ENCODE peak calls at places on chromosomes 13 and 19, in six cellular contexts. One of them, this sample, is unnamed.

GRCh38 chr13:40539954-40540706 is 126.3 kb downstream of the FOXO1 start:
- DNase-seq in ovary: no peak
- DNase-seq in stimulated activated CD4-positive, alpha-beta T cell treated with anti-CD3 and anti-CD28 coated beads, Interleukin-2, amount 100 ng/mL, for 48 hours: no peak
- DNase-seq in IMR-90: peak
- DNase-seq in activated naive CD4-positive, alpha-beta T cell: no peak
- DNase-seq in CD4-positive, alpha-beta T cell: no peak
- DNase-seq in this sample: peak

GRCh38 chr19:2207008-2207407 is 29.1 kb downstream of the PLEKHJ1 start:
- DNase-seq in activated naive CD4-positive, alpha-beta T cell: no peak
- DNase-seq in IMR-90: no peak
- DNase-seq in stimulated activated CD4-positive, alpha-beta T cell treated with anti-CD3 and anti-CD28 coated beads, Interleukin-2, amount 100 ng/mL, for 48 hours: no peak
- DNase-seq in ovary: no peak
- DNase-seq in CD4-positive, alpha-beta T cell: no peak
- DNase-seq in this sample: no peak

GRCh38 chr13:29402168-29402621 is 193.3 kb downstream of the SLC7A1 start:
- DNase-seq in activated naive CD4-positive, alpha-beta T cell: no peak
- DNase-seq in IMR-90: peak
- DNase-seq in stimulated activated CD4-positive, alpha-beta T cell treated with anti-CD3 and anti-CD28 coated beads, Interleukin-2, amount 100 ng/mL, for 48 hours: no peak
- DNase-seq in ovary: peak
- DNase-seq in CD4-positive, alpha-beta T cell: no peak
- DNase-seq in this sample: no peak

GRCh38 chr19:12000152-12000981 is 35.1 kb downstream of the ZNF433 start:
- DNase-seq in ovary: no peak
- DNase-seq in IMR-90: peak
- DNase-seq in stimulated activated CD4-positive, alpha-beta T cell treated with anti-CD3 and anti-CD28 coated beads, Interleukin-2, amount 100 ng/mL, for 48 hours: no peak
- DNase-seq in activated naive CD4-positive, alpha-beta T cell: no peak
- DNase-seq in CD4-positive, alpha-beta T cell: no peak
- DNase-seq in this sample: no peak

GRCh38 chr19:19860756-19861390 is 4.8 kb upstream of the ZNF253 start:
- DNase-seq in ovary: no peak
- DNase-seq in CD4-positive, alpha-beta T cell: no peak
- DNase-seq in stimulated activated CD4-positive, alpha-beta T cell treated with anti-CD3 and anti-CD28 coated beads, Interleukin-2, amount 100 ng/mL, for 48 hours: peak
- DNase-seq in IMR-90: no peak
- DNase-seq in activated naive CD4-positive, alpha-beta T cell: no peak
- DNase-seq in this sample: no peak

GRCh38 chr13:106143930-106144709 is 391.3 kb downstream of the EFNB2 start:
- DNase-seq in IMR-90: no peak
- DNase-seq in activated naive CD4-positive, alpha-beta T cell: no peak
- DNase-seq in ovary: no peak
- DNase-seq in CD4-positive, alpha-beta T cell: no peak
- DNase-seq in stimulated activated CD4-positive, alpha-beta T cell treated with anti-CD3 and anti-CD28 coated beads, Interleukin-2, amount 100 ng/mL, for 48 hours: no peak
- DNase-seq in this sample: no peak

GRCh38 chr19:48836089-48837017 is at the start of gene HSD17B14:
- DNase-seq in stimulated activated CD4-positive, alpha-beta T cell treated with anti-CD3 and anti-CD28 coated beads, Interleukin-2, amount 100 ng/mL, for 48 hours: no peak
- DNase-seq in activated naive CD4-positive, alpha-beta T cell: no peak
- DNase-seq in CD4-positive, alpha-beta T cell: no peak
- DNase-seq in IMR-90: no peak
- DNase-seq in ovary: peak
- DNase-seq in this sample: peak

GRCh38 chr19:7899751-7900352 is 3.8 kb upstream of the MAP2K7 start:
- DNase-seq in stimulated activated CD4-positive, alpha-beta T cell treated with anti-CD3 and anti-CD28 coated beads, Interleukin-2, amount 100 ng/mL, for 48 hours: no peak
- DNase-seq in activated naive CD4-positive, alpha-beta T cell: no peak
- DNase-seq in ovary: no peak
- DNase-seq in CD4-positive, alpha-beta T cell: no peak
- DNase-seq in IMR-90: no peak
- DNase-seq in this sample: no peak

GRCh38 chr13:44011036-44011435 is 131.3 kb downstream of the LACC1 start:
- DNase-seq in ovary: no peak
- DNase-seq in stimulated activated CD4-positive, alpha-beta T cell treated with anti-CD3 and anti-CD28 coated beads, Interleukin-2, amount 100 ng/mL, for 48 hours: no peak
- DNase-seq in IMR-90: no peak
- DNase-seq in CD4-positive, alpha-beta T cell: no peak
- DNase-seq in activated naive CD4-positive, alpha-beta T cell: no peak
- DNase-seq in this sample: no peak

GRCh38 chr13:39516140-39516539 is 86.9 kb downstream of the LHFPL6 start:
- DNase-seq in CD4-positive, alpha-beta T cell: no peak
- DNase-seq in stimulated activated CD4-positive, alpha-beta T cell treated with anti-CD3 and anti-CD28 coated beads, Interleukin-2, amount 100 ng/mL, for 48 hours: no peak
- DNase-seq in activated naive CD4-positive, alpha-beta T cell: no peak
- DNase-seq in ovary: no peak
- DNase-seq in IMR-90: no peak
- DNase-seq in this sample: peak

GRCh38 chr13:90238433-90238832 is 1109.1 kb upstream of the MIR17HG start:
- DNase-seq in ovary: no peak
- DNase-seq in CD4-positive, alpha-beta T cell: no peak
- DNase-seq in activated naive CD4-positive, alpha-beta T cell: no peak
- DNase-seq in stimulated activated CD4-positive, alpha-beta T cell treated with anti-CD3 and anti-CD28 coated beads, Interleukin-2, amount 100 ng/mL, for 48 hours: no peak
- DNase-seq in IMR-90: no peak
- DNase-seq in this sample: no peak

GRCh38 chr13:34941835-34942731 is at the start of gene NBEA:
- DNase-seq in activated naive CD4-positive, alpha-beta T cell: peak
- DNase-seq in CD4-positive, alpha-beta T cell: peak
- DNase-seq in ovary: peak
- DNase-seq in stimulated activated CD4-positive, alpha-beta T cell treated with anti-CD3 and anti-CD28 coated beads, Interleukin-2, amount 100 ng/mL, for 48 hours: peak
- DNase-seq in IMR-90: peak
- DNase-seq in this sample: peak

GRCh38 chr13:107348931-107349330 is 781.0 kb upstream of the ARGLU1 start:
- DNase-seq in IMR-90: peak
- DNase-seq in CD4-positive, alpha-beta T cell: no peak
- DNase-seq in stimulated activated CD4-positive, alpha-beta T cell treated with anti-CD3 and anti-CD28 coated beads, Interleukin-2, amount 100 ng/mL, for 48 hours: no peak
- DNase-seq in ovary: no peak
- DNase-seq in activated naive CD4-positive, alpha-beta T cell: no peak
- DNase-seq in this sample: peak

GRCh38 chr13:57087006-57087405 is 53.7 kb upstream of the PRR20A start:
- DNase-seq in activated naive CD4-positive, alpha-beta T cell: no peak
- DNase-seq in CD4-positive, alpha-beta T cell: no peak
- DNase-seq in stimulated activated CD4-positive, alpha-beta T cell treated with anti-CD3 and anti-CD28 coated beads, Interleukin-2, amount 100 ng/mL, for 48 hours: no peak
- DNase-seq in ovary: no peak
- DNase-seq in IMR-90: no peak
- DNase-seq in this sample: no peak

GRCh38 chr19:10712754-10713153 is 5.1 kb upstream of the DNM2 start:
- DNase-seq in stimulated activated CD4-positive, alpha-beta T cell treated with anti-CD3 and anti-CD28 coated beads, Interleukin-2, amount 100 ng/mL, for 48 hours: no peak
- DNase-seq in activated naive CD4-positive, alpha-beta T cell: no peak
- DNase-seq in IMR-90: no peak
- DNase-seq in CD4-positive, alpha-beta T cell: no peak
- DNase-seq in ovary: no peak
- DNase-seq in this sample: no peak

GRCh38 chr13:78977311-78977710 is 318.4 kb upstream of the OBI1 start:
- DNase-seq in CD4-positive, alpha-beta T cell: no peak
- DNase-seq in activated naive CD4-positive, alpha-beta T cell: no peak
- DNase-seq in stimulated activated CD4-positive, alpha-beta T cell treated with anti-CD3 and anti-CD28 coated beads, Interleukin-2, amount 100 ng/mL, for 48 hours: no peak
- DNase-seq in IMR-90: no peak
- DNase-seq in ovary: no peak
- DNase-seq in this sample: no peak

GRCh38 chr19:39406656-39407393 is at the start of gene ZFP36:
- DNase-seq in ovary: peak
- DNase-seq in IMR-90: peak
- DNase-seq in stimulated activated CD4-positive, alpha-beta T cell treated with anti-CD3 and anti-CD28 coated beads, Interleukin-2, amount 100 ng/mL, for 48 hours: peak
- DNase-seq in CD4-positive, alpha-beta T cell: peak
- DNase-seq in activated naive CD4-positive, alpha-beta T cell: peak
- DNase-seq in this sample: peak

GRCh38 chr19:44992336-44993163 is 8.7 kb upstream of the RELB start:
- DNase-seq in CD4-positive, alpha-beta T cell: no peak
- DNase-seq in activated naive CD4-positive, alpha-beta T cell: no peak
- DNase-seq in IMR-90: no peak
- DNase-seq in stimulated activated CD4-positive, alpha-beta T cell treated with anti-CD3 and anti-CD28 coated beads, Interleukin-2, amount 100 ng/mL, for 48 hours: no peak
- DNase-seq in ovary: no peak
- DNase-seq in this sample: no peak

GRCh38 chr13:114107686-114108081 is 24.7 kb downstream of the RASA3 start:
- DNase-seq in stimulated activated CD4-positive, alpha-beta T cell treated with anti-CD3 and anti-CD28 coated beads, Interleukin-2, amount 100 ng/mL, for 48 hours: no peak
- DNase-seq in IMR-90: peak
- DNase-seq in CD4-positive, alpha-beta T cell: no peak
- DNase-seq in activated naive CD4-positive, alpha-beta T cell: no peak
- DNase-seq in ovary: no peak
- DNase-seq in this sample: no peak

GRCh38 chr19:18607222-18608101 is 863 bp upstream of the CRLF1 start:
- DNase-seq in activated naive CD4-positive, alpha-beta T cell: no peak
- DNase-seq in ovary: no peak
- DNase-seq in stimulated activated CD4-positive, alpha-beta T cell treated with anti-CD3 and anti-CD28 coated beads, Interleukin-2, amount 100 ng/mL, for 48 hours: no peak
- DNase-seq in CD4-positive, alpha-beta T cell: no peak
- DNase-seq in IMR-90: no peak
- DNase-seq in this sample: no peak

GRCh38 chr13:22569830-22570229 is 610.9 kb upstream of the SGCG start:
- DNase-seq in stimulated activated CD4-positive, alpha-beta T cell treated with anti-CD3 and anti-CD28 coated beads, Interleukin-2, amount 100 ng/mL, for 48 hours: no peak
- DNase-seq in CD4-positive, alpha-beta T cell: no peak
- DNase-seq in ovary: no peak
- DNase-seq in IMR-90: no peak
- DNase-seq in activated naive CD4-positive, alpha-beta T cell: no peak
- DNase-seq in this sample: no peak

GRCh38 chr19:2477141-2477710 is 1.3 kb downstream of the GADD45B start:
- DNase-seq in IMR-90: peak
- DNase-seq in ovary: peak
- DNase-seq in stimulated activated CD4-positive, alpha-beta T cell treated with anti-CD3 and anti-CD28 coated beads, Interleukin-2, amount 100 ng/mL, for 48 hours: no peak
- DNase-seq in CD4-positive, alpha-beta T cell: no peak
- DNase-seq in activated naive CD4-positive, alpha-beta T cell: no peak
- DNase-seq in this sample: peak

GRCh38 chr13:79749985-79750551 is 269.1 kb downstream of the NDFIP2 start:
- DNase-seq in activated naive CD4-positive, alpha-beta T cell: no peak
- DNase-seq in IMR-90: peak
- DNase-seq in stimulated activated CD4-positive, alpha-beta T cell treated with anti-CD3 and anti-CD28 coated beads, Interleukin-2, amount 100 ng/mL, for 48 hours: no peak
- DNase-seq in ovary: peak
- DNase-seq in CD4-positive, alpha-beta T cell: no peak
- DNase-seq in this sample: peak

GRCh38 chr13:83906240-83906820 is 24.1 kb upstream of the SLITRK1 start:
- DNase-seq in CD4-positive, alpha-beta T cell: no peak
- DNase-seq in activated naive CD4-positive, alpha-beta T cell: no peak
- DNase-seq in IMR-90: no peak
- DNase-seq in ovary: no peak
- DNase-seq in stimulated activated CD4-positive, alpha-beta T cell treated with anti-CD3 and anti-CD28 coated beads, Interleukin-2, amount 100 ng/mL, for 48 hours: no peak
- DNase-seq in this sample: no peak